ENCODE peak calls at places on chromosomes 6 and 20, in five cellular contexts. N is AG04450, I is epithelial cell of esophagus, O is HFF-Myc, Z is cardiac fibroblast. W is an unnamed sample.

GRCh38 chr6:158047563-158048323 is 66.1 kb downstream of the SYNJ2 start:
- DNase-seq in N (no peak), O (no peak), Z (no peak), I (no peak), W (no peak)

GRCh38 chr20:2656471-2657117 is 4.2 kb downstream of the NOP56 start:
- DNase-seq in N (no peak), I (no peak), O (no peak), Z (no peak), W (no peak)

GRCh38 chr6:17289491-17290106 is 8.4 kb downstream of the RBM24 start:
- DNase-seq in Z (peak), N (no peak), I (peak), O (no peak), W (no peak)

GRCh38 chr20:62120990-62121775 is 1.1 kb upstream of the LSM14B start:
- DNase-seq in I (peak), O (no peak), N (no peak), Z (peak), W (peak)

GRCh38 chr6:128519931-128520435 is 416 bp downstream of the PTPRK start:
- DNase-seq in N (no peak), I (peak), Z (peak), O (no peak), W (no peak)

GRCh38 chr6:148962854-148963515 is 216.2 kb downstream of the UST start:
- DNase-seq in O (no peak), Z (no peak), I (no peak), N (no peak), W (no peak)

GRCh38 chr6:28401172-28401571 is 1.6 kb upstream of the ZSCAN12 start:
- DNase-seq in I (peak), O (no peak), Z (peak), N (no peak), W (no peak)

GRCh38 chr6:143058987-143059386 is 1.7 kb upstream of the AIG1 start:
- DNase-seq in Z (no peak), I (no peak), N (no peak), O (peak), W (no peak)

GRCh38 chr6:39812853-39813533 is 20.8 kb downstream of the DAAM2 start:
- DNase-seq in Z (peak), I (no peak), O (peak), N (no peak), W (peak)

DNA sequence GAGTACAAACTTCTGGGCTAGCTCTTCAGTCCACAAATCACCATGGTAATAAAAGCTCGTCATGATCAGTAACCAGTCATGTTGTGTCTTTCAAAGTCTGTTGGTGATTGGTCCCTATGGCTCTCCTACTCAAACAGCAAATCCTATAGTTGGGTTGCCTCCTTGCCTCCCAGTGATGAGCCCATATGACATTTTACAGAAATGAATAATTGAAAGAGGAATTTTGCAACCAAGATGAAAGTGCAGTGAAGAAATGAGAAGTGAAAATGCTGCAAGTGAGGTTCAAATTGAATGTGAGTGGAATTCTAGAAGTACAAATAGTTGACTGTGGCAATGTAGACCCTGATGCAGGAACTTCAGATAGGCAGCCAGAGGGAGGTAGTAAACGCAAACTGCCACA is 5.1 kb upstream of the SIRPD start:
- DNase-seq in Z (no peak), O (no peak), N (no peak), I (no peak), W (no peak)
- H3K4me3 ChIP-seq in Z (no peak), O (no peak), N (no peak), I (no peak), W (no peak)

DNA sequence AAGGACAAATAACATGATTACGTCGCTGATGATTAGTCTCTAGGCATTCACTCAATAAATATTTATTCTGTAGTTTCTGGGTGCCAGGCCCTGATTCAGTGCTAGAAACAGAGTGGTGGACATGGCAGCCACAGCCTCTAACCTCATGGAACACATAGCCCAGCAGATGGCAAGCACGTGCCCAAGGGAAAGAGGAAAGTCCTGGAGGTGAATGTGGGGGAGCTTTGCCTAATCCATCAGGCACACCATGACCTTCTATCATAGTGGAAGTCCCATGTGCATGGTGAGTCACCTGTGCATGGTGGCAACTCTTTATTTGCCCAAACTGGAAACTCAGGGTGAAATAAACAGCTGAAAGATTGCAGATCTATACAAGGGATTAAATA is 143.0 kb upstream of the TNFAIP3 start:
- DNase-seq in O (no peak), N (no peak), Z (peak), I (peak), W (no peak)
- TF ChIP-seq CTCF in O (no peak), N (no peak), Z (no peak), I (no peak), W (no peak)

GRCh38 chr20:52332649-52333048 is 141.1 kb upstream of the ZFP64 start:
- DNase-seq in I (no peak), N (no peak), O (no peak), Z (no peak), W (no peak)

GRCh38 chr20:52331655-52332054 is 140.1 kb upstream of the ZFP64 start:
- DNase-seq in O (no peak), Z (no peak), I (no peak), N (no peak), W (no peak)
- H3K4me3 ChIP-seq in O (no peak), Z (no peak), I (no peak), N (no peak), W (no peak)

GRCh38 chr20:23365390-23366165 is 3.6 kb downstream of the GZF1 start:
- DNase-seq in N (no peak), Z (no peak), I (no peak), O (no peak), W (no peak)
- TF ChIP-seq CTCF in N (no peak), Z (no peak), I (no peak), O (no peak), W (no peak)

W was measured in AG09309.